ENCODE peak calls at places on chromosomes 12 and 14, in six cellular contexts. D, G, Q, S, Z and C are unnamed samples.

GRCh38 chr12:96249196-96250118 is 55.3 kb downstream of the ELK3 start:
- DNase-seq in D (peak), S (no peak), G (peak), Z (no peak), Q (peak), C (no peak)

GRCh38 chr14:64266206-64266605 is 28.0 kb downstream of the ESR2 start:
- DNase-seq in S (no peak), Z (no peak), Q (peak), G (peak), D (no peak), C (no peak)

GRCh38 chr12:69570545-69571399 is 14.5 kb upstream of the CCT2 start:
- DNase-seq in D (no peak), S (no peak), G (peak), Q (peak), Z (peak), C (no peak)

GRCh38 chr12:32970465-32971110 is 74.0 kb upstream of the PKP2 start:
- DNase-seq in S (no peak), Q (no peak), D (no peak), Z (no peak), G (no peak), C (no peak)

GRCh38 chr12:109968801-109969200 is 27.4 kb downstream of the GIT2 start:
- DNase-seq in S (no peak), Z (no peak), G (no peak), Q (no peak), D (no peak), C (no peak)

GRCh38 chr12:46187023-46187422 is 81.8 kb downstream of the SLC38A1 start:
- DNase-seq in Q (peak), G (peak), S (peak), D (no peak), Z (no peak), C (peak)

GRCh38 chr14:69582207-69582606 is 7.5 kb upstream of the CCDC177 start:
- DNase-seq in Q (peak), G (peak), Z (no peak), D (no peak), S (no peak), C (no peak)

GRCh38 chr12:23128462-23128861 is 503.5 kb downstream of the ETNK1 start:
- DNase-seq in Q (no peak), S (no peak), G (no peak), Z (no peak), D (no peak), C (no peak)

GRCh38 chr14:105475916-105476845 is 1.6 kb downstream of the CRIP2 start:
- DNase-seq in G (peak), D (peak), Q (peak), Z (peak), S (no peak), C (no peak)

GRCh38 chr12:96131230-96131788 is 62.9 kb upstream of the ELK3 start:
- DNase-seq in S (no peak), G (no peak), Q (no peak), D (no peak), Z (no peak), C (peak)

GRCh38 chr12:98883231-98883630 is 238.1 kb downstream of the APAF1 start:
- DNase-seq in Z (no peak), D (no peak), Q (no peak), G (no peak), S (no peak), C (no peak)

GRCh38 chr12:69578283-69578682 is 7.0 kb upstream of the CCT2 start:
- DNase-seq in D (no peak), G (no peak), S (no peak), Q (no peak), Z (no peak), C (no peak)

GRCh38 chr14:29030121-29030520 is 263.5 kb downstream of the FOXG1 start:
- DNase-seq in G (peak), D (no peak), Q (peak), Z (no peak), S (no peak), C (no peak)

GRCh38 chr14:22898302-22898894 is 15.4 kb downstream of the REM2 start:
- DNase-seq in Q (peak), G (peak), S (peak), D (no peak), Z (no peak), C (no peak)

GRCh38 chr14:91139776-91140175 is 25.9 kb downstream of the DGLUCY start:
- DNase-seq in S (no peak), G (no peak), D (no peak), Q (no peak), Z (no peak), C (no peak)

GRCh38 chr14:68592948-68593347 is 199.9 kb downstream of the ZFP36L1 start:
- DNase-seq in Q (no peak), S (no peak), D (no peak), Z (no peak), G (no peak), C (no peak)

GRCh38 chr14:79896009-79896408 is 315.3 kb downstream of the DIO2 start:
- DNase-seq in D (no peak), G (peak), Z (no peak), Q (peak), S (no peak), C (no peak)

GRCh38 chr14:94614802-94615201 is 2.6 kb downstream of the SERPINA3 start:
- DNase-seq in G (no peak), Q (no peak), D (no peak), S (no peak), Z (no peak), C (no peak)

GRCh38 chr12:75543529-75543928 is 32.1 kb upstream of the KRR1 start:
- DNase-seq in Q (no peak), S (no peak), D (no peak), G (no peak), Z (no peak), C (no peak)

GRCh38 chr12:104695453-104696148 is 238.9 kb downstream of the CHST11 start:
- DNase-seq in Z (no peak), D (no peak), Q (peak), G (peak), S (peak), C (no peak)

GRCh38 chr14:89576960-89577359 is 159.9 kb upstream of the FOXN3 start:
- DNase-seq in Z (no peak), G (peak), Q (no peak), D (no peak), S (no peak), C (no peak)
- H3K4me3 ChIP-seq in Z (no peak), G (no peak), Q (no peak), D (no peak), S (no peak), C (no peak)

DNA sequence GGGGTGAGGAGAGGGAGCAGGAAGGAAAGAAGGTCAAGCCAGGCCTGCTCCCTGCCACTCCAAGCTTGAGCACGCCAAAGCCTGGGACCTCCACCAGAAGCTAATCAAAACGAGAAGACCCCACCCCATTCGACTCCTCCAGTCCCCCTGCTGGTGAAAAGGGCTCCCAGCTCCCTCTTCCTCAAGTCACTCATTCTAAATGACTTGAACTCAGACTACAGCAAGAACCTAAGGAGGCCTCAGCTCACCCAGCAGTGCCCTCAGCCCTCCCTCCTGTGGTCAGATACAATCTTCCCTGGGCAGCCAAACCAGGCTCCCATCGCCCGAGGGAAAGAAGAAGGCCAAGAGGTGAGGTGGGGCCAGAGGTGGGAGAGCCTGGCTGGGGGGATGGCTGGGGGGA is 17.4 kb downstream of the HDAC7 start:
- DNase-seq in Q (no peak), Z (no peak), D (no peak), G (no peak), S (no peak), C (no peak)
- TF ChIP-seq CTCF in Q (peak), Z (no peak), D (no peak), G (peak), S (peak), C (peak)

GRCh38 chr12:113463746-113464743 is 7.6 kb downstream of the LHX5 start:
- DNase-seq in Z (no peak), D (no peak), Q (no peak), S (no peak), G (no peak), C (no peak)
- H3K4me3 ChIP-seq in Z (peak), D (peak), Q (no peak), S (no peak), G (no peak), C (no peak)

GRCh38 chr12:100733817-100734593 is 60.6 kb upstream of the ANO4 start:
- DNase-seq in Z (no peak), Q (peak), D (no peak), G (peak), S (no peak), C (peak)
- TF ChIP-seq CTCF in Z (no peak), Q (peak), D (no peak), G (peak), S (peak), C (peak)

DNA sequence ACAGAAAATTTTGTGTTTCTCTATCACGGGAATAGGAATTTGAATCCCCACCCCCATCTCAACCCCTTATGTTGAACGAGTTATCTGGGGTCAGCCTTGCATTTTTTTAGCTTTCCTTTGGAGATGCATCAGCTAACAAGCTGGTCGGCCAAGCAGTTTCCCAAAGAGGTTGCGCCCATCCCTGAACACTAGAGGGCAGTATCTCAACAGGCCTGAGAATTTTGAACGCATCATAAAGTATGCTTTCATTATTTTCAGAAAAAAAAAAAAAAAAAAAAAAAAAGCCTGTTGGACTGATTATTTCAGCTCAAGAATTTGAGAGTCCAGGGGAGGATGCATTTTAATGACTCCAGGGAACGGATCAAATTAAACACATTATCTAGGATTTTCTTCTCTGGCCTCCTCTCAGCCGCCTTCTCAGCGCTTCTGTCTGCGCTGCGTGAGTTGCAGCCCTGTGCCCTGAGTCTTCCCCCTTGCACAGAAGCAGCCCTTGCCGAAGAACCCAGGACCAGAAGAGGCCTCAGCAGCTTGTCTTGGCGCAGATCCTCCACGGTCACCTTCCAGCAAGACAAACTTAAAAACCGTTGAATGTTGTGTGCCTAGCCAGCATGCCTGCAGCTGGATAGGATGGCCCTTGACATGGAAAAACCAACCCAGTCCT is 76.5 kb upstream of the GZMB start:
- DNase-seq in G (peak), Q (peak), D (peak), S (peak), Z (peak), C (peak)
- H3K4me3 ChIP-seq in G (no peak), Q (peak), D (peak), S (no peak), Z (no peak), C (no peak)